ENCODE peak calls at places on chromosome 17, in four cellular contexts. S is stimulated activated CD4-positive, alpha-beta T cell treated with anti-CD3 and anti-CD28 coated beads, Interleukin-4, amount 100 ng/mL, for 1 hour; N is stimulated activated naive CD8-positive, alpha-beta T cell treated with anti-CD3 and anti-CD28 coated beads, Interleukin-15, Interleukin-2, amounts not matched to agents 100 U/mL and 50 U/mL, for 24 hours; Y is K562. O is an unnamed sample.

GRCh38 chr17:34166394-34166793 is 88.7 kb upstream of the CCL2 start:
- DNase-seq in N (no peak), S (no peak), Y (no peak), O (no peak)

GRCh38 chr17:15124746-15125145 is 140.4 kb downstream of the PMP22 start:
- DNase-seq in N (no peak), S (no peak), Y (no peak), O (no peak)

GRCh38 chr17:53924530-53925455 is 102.1 kb downstream of the KIF2B start:
- DNase-seq in S (no peak), Y (no peak), N (no peak), O (no peak)

GRCh38 chr17:58541249-58541648 is 26.8 kb upstream of the MTMR4 start:
- DNase-seq in S (no peak), N (no peak), Y (peak; percentile 30), O (no peak)

GRCh38 chr17:32303861-32304288 is 38.1 kb downstream of the C17orf75 start:
- DNase-seq in S (no peak), Y (no peak), N (no peak), O (no peak)

GRCh38 chr17:28646039-28646754 is 1.2 kb upstream of the BLTP2 start:
- DNase-seq in Y (no peak), N (peak; percentile 12), S (no peak), O (no peak)

GRCh38 chr17:55248077-55248476 is 16.7 kb upstream of the HLF start:
- DNase-seq in S (no peak), Y (no peak), N (no peak), O (no peak)

GRCh38 chr17:77696720-77697460 is 261.6 kb upstream of the TNRC6C start:
- DNase-seq in N (no peak), S (no peak), Y (no peak), O (no peak)

GRCh38 chr17:47708864-47709541 is 15.0 kb downstream of the TBKBP1 start:
- DNase-seq in N (no peak), Y (no peak), S (no peak), O (no peak)

GRCh38 chr17:38674013-38674748 is 576 bp downstream of the EPOP start:
- DNase-seq in N (peak; percentile 58), S (peak; percentile 51), Y (peak; percentile 63), O (no peak)

GRCh38 chr17:51546114-51546513 is 285.8 kb downstream of the UTP18 start:
- DNase-seq in N (no peak), Y (no peak), S (no peak), O (no peak)

GRCh38 chr17:65403616-65404015 is 157.8 kb downstream of the AXIN2 start:
- DNase-seq in Y (no peak), S (no peak), N (no peak), O (no peak)

GRCh38 chr17:38443356-38444026 is 15.2 kb downstream of the ARHGAP23 start:
- DNase-seq in N (no peak), Y (no peak), S (no peak), O (no peak)

GRCh38 chr17:61209099-61209439 is 190.6 kb upstream of the TBX2 start:
- DNase-seq in Y (no peak), S (no peak), N (no peak), O (no peak)

GRCh38 chr17:58330997-58331814 is 2.6 kb upstream of the TSPOAP1 start:
- DNase-seq in N (peak; percentile 75), S (peak; percentile 84), Y (peak; percentile 75), O (peak; percentile 66)

GRCh38 chr17:82120148-82120547 is 22.1 kb upstream of the FASN start:
- DNase-seq in Y (no peak), N (no peak), S (no peak), O (no peak)

GRCh38 chr17:50420419-50421112 is 5.5 kb upstream of the ACSF2 start:
- DNase-seq in S (no peak), N (no peak), Y (no peak), O (no peak)

GRCh38 chr17:13362341-13363122 is 239.2 kb downstream of the HS3ST3A1 start:
- DNase-seq in S (no peak), N (no peak), Y (no peak), O (no peak)

GRCh38 chr17:20999044-20999573 is 43.7 kb downstream of the USP22 start:
- DNase-seq in Y (no peak), N (no peak), S (no peak), O (no peak)

GRCh38 chr17:31627960-31628359 is 231.1 kb downstream of the COPRS start:
- DNase-seq in Y (no peak), S (no peak), N (no peak), O (no peak)

GRCh38 chr17:77096570-77097214 is 44.1 kb upstream of the SEC14L1 start:
- DNase-seq in S (no peak), N (no peak), Y (no peak), O (no peak)

GRCh38 chr17:2967515-2967914 is 95.9 kb downstream of the OR1D5 start:
- DNase-seq in Y (no peak), N (no peak), S (no peak), O (no peak)

GRCh38 chr17:62648954-62649294 is 21.5 kb downstream of the MRC2 start:
- DNase-seq in S (no peak), Y (no peak), N (no peak), O (no peak)

GRCh38 chr17:34389343-34389742 is 26.3 kb upstream of the CCL1 start:
- DNase-seq in N (no peak), S (no peak), Y (no peak), O (no peak)

GRCh38 chr17:29178750-29179231 is 1.4 kb downstream of the MYO18A start:
- DNase-seq in N (no peak), S (no peak), Y (no peak), O (no peak)

GRCh38 chr17:55134486-55135157 is 130.1 kb upstream of the HLF start:
- DNase-seq in Y (no peak), N (no peak), S (no peak), O (no peak)

GRCh38 chr17:80892900-80893603 is 98.6 kb upstream of the CHMP6 start:
- DNase-seq in N (peak; percentile 59), Y (no peak), S (peak; percentile 61), O (no peak)

GRCh38 chr17:19003543-19003965 is 1.0 kb downstream of the FAM83G start:
- DNase-seq in N (no peak), S (no peak), Y (no peak), O (no peak)

GRCh38 chr17:28371245-28372202 is at the start of gene SARM1:
- DNase-seq in S (peak; percentile 84), Y (peak; percentile 92), N (peak; percentile 94), O (peak; percentile 52)

GRCh38 chr17:59725691-59726090 is 18.2 kb downstream of the VMP1 start:
- DNase-seq in Y (no peak), S (no peak), N (no peak), O (no peak)

GRCh38 chr17:42814633-42815399 is 9.3 kb downstream of the BECN1 start:
- DNase-seq in S (no peak), Y (no peak), N (no peak), O (no peak)

GRCh38 chr17:69729937-69730336 is 315.4 kb downstream of the MAP2K6 start:
- DNase-seq in N (no peak), S (no peak), Y (no peak), O (no peak)

GRCh38 chr17:9057310-9057709 is 36.0 kb downstream of the NTN1 start:
- DNase-seq in N (no peak), Y (no peak), S (no peak), O (no peak)

GRCh38 chr17:28216032-28216431 is 103.0 kb upstream of the TMEM97 start:
- DNase-seq in S (no peak), Y (no peak), N (no peak), O (no peak)

GRCh38 chr17:32518856-32519768 is 32.3 kb downstream of the CDK5R1 start:
- DNase-seq in S (peak; percentile 58), N (peak; percentile 82), Y (no peak), O (no peak)

GRCh38 chr17:57970706-57971105 is 15.5 kb upstream of the CUEDC1 start:
- DNase-seq in N (no peak), Y (no peak), S (no peak), O (no peak)

GRCh38 chr17:63189082-63189481 is 223.0 kb downstream of the TANC2 start:
- DNase-seq in N (no peak), S (no peak), Y (no peak), O (no peak)

GRCh38 chr17:64498308-64499203 is 1.7 kb upstream of the POLG2 start:
- DNase-seq in S (no peak), N (no peak), Y (no peak), O (no peak)

O was measured in central memory CD8-positive, alpha-beta T cell.